ENCODE peak calls at places on chromosomes 4 and X, in four cellular contexts. L is HepG2, N is H1, W is GM12878. P is an unnamed sample.

GRCh38 chrX:133544105-133544504 is 128.8 kb upstream of the GPC4 start:
- DNase-seq in W (no peak), N (no peak), L (peak), P (no peak)

GRCh38 chrX:109714340-109714958 is 18.6 kb downstream of the ACSL4 start:
- DNase-seq in W (no peak), L (no peak), N (no peak), P (no peak)

GRCh38 chr4:136650541-136651277 is 881.6 kb downstream of the PCDH18 start:
- DNase-seq in L (peak), N (no peak), W (peak), P (no peak)

GRCh38 chrX:2576793-2577192 is 76.0 kb upstream of the DHRSX start:
- DNase-seq in W (no peak), N (no peak), L (peak), P (no peak)

GRCh38 chr4:87366763-87367162 is 24.2 kb downstream of the HSD17B11 start:
- DNase-seq in L (no peak), N (no peak), W (no peak), P (no peak)

GRCh38 chr4:2332201-2332975 is 70.5 kb upstream of the MXD4 start:
- DNase-seq in N (no peak), L (no peak), W (no peak), P (no peak)

GRCh38 chr4:7813674-7814073 is 126.0 kb downstream of the AFAP1 start:
- DNase-seq in L (peak), W (no peak), N (no peak), P (no peak)

GRCh38 chr4:173365359-173365996 is 5.3 kb upstream of the SAP30 start:
- DNase-seq in W (no peak), L (no peak), N (no peak), P (no peak)

GRCh38 chr4:5050520-5050955 is 742 bp upstream of the STK32B start:
- DNase-seq in L (peak), N (peak), W (no peak), P (peak)

GRCh38 chr4:26157541-26157940 is 163.3 kb upstream of the RBPJ start:
- DNase-seq in L (no peak), W (no peak), N (no peak), P (no peak)

GRCh38 chrX:135411893-135412292 is 9.9 kb upstream of the SMIM10L2A start:
- DNase-seq in N (no peak), W (no peak), L (no peak), P (no peak)

GRCh38 chr4:82900335-82901128 is at the start of gene THAP9:
- DNase-seq in W (peak), N (peak), L (peak), P (peak)

GRCh38 chr4:174450051-174450450 is 72.2 kb downstream of the HPGD start:
- DNase-seq in L (no peak), N (no peak), W (no peak), P (no peak)

GRCh38 chr4:56099378-56099786 is 150.6 kb downstream of the CEP135 start:
- DNase-seq in N (no peak), W (no peak), L (no peak), P (no peak)

GRCh38 chr4:1200425-1201035 is 28.1 kb upstream of the SPON2 start:
- DNase-seq in W (no peak), L (no peak), N (no peak), P (no peak)
- H3K9ac ChIP-seq in W (peak), L (no peak), N (no peak), P (peak)

GRCh38 chr4:176788971-176789370 is 3.8 kb downstream of the VEGFC start:
- DNase-seq in W (no peak), L (no peak), N (no peak), P (no peak)

GRCh38 chr4:176790398-176790797 is 2.3 kb downstream of the VEGFC start:
- DNase-seq in N (no peak), W (no peak), L (no peak), P (no peak)

GRCh38 chr4:176791591-176792347 is 953 bp downstream of the VEGFC start:
- DNase-seq in N (no peak), W (no peak), L (no peak), P (no peak)

GRCh38 chr4:176788248-176788647 is 4.5 kb downstream of the VEGFC start:
- DNase-seq in N (no peak), L (no peak), W (no peak), P (no peak)

DNA sequence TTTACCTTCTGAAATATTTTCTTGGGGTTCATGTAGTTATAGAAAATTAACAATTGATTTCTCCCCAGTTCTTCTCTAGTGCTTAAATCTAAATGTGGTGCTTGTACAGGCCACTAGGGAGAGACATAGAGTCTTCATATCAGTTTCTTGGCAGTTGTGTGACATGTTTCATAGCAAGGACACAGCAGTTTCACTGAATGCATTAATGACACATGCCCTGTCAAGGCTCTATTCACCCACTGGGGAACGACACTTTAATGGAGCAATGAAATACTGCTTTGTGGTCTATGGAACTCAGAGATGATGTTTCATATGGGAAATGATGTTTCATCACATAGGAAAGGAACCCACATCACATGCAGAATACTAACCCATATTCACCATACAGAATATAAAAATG is 2.8 kb downstream of the VEGFC start:
- DNase-seq in W (no peak), N (no peak), L (peak), P (no peak)
- TF ChIP-seq SUZ12 in W (no peak), N (no peak), L (no peak), P (no peak)

DNA sequence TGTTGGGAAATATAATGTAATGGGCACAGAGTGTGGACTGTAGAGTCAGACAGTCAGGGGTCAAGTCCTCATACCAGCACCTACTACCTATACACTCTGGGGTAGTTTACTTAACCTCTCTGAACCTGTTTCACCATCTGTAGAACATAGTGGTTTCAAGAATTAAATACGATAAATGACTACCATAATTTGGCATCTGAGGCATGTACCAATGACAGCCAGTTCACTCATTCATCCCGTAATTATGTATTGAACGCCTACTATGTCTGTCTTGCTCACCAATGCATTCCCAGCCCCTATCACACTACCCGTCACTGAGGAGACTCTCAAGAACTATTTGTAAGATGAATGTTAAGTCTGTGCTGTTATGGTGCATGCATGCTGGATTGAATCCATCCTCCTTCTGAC is 2.0 kb upstream of the FGB start:
- DNase-seq in L (peak), N (no peak), W (no peak), P (no peak)
- H3K4me3 ChIP-seq in L (peak), N (no peak), W (no peak), P (no peak)

GRCh38 chrX:153495362-153495751 is 577 bp downstream of the BGN start:
- DNase-seq in N (no peak), L (no peak), W (no peak), P (no peak)
- H3K9ac ChIP-seq in N (no peak), L (no peak), W (no peak), P (peak)

P was measured in NT2/D1.